ENCODE peak calls at places on chromosomes 4 and X, in six cellular contexts. One of them, this sample, is unnamed.

GRCh38 chr4:43763029-43763610 is 685.5 kb downstream of the KCTD8 start:
- DNase-seq in AG10803: no peak
- DNase-seq in GM23338: peak
- DNase-seq in AG09309: no peak
- DNase-seq in OCI-LY7: no peak
- DNase-seq in tibial artery: no peak
- DNase-seq in this sample: no peak

GRCh38 chr4:6681191-6681590 is 12.5 kb upstream of the S100P start:
- DNase-seq in AG10803: no peak
- DNase-seq in GM23338: no peak
- DNase-seq in AG09309: no peak
- DNase-seq in OCI-LY7: no peak
- DNase-seq in tibial artery: no peak
- DNase-seq in this sample: no peak

GRCh38 chr4:141853091-141853734 is 216.8 kb downstream of the IL15 start:
- DNase-seq in AG10803: peak
- DNase-seq in GM23338: no peak
- DNase-seq in AG09309: no peak
- DNase-seq in OCI-LY7: no peak
- DNase-seq in tibial artery: no peak
- DNase-seq in this sample: no peak

GRCh38 chr4:73446336-73446938 is 10.4 kb downstream of the AFP start:
- DNase-seq in AG10803: peak
- DNase-seq in GM23338: peak
- DNase-seq in AG09309: no peak
- DNase-seq in OCI-LY7: peak
- DNase-seq in tibial artery: no peak
- DNase-seq in this sample: peak

GRCh38 chrX:106159861-106160282 is 8.2 kb upstream of the PWWP3B start:
- DNase-seq in AG10803: no peak
- DNase-seq in GM23338: no peak
- DNase-seq in AG09309: no peak
- DNase-seq in OCI-LY7: no peak
- DNase-seq in tibial artery: no peak
- DNase-seq in this sample: no peak

GRCh38 chrX:11632732-11633131 is 33.0 kb downstream of the ARHGAP6 start:
- DNase-seq in AG10803: no peak
- DNase-seq in GM23338: no peak
- DNase-seq in AG09309: no peak
- DNase-seq in OCI-LY7: no peak
- DNase-seq in tibial artery: no peak
- DNase-seq in this sample: no peak

GRCh38 chr4:51942833-51943215 is 77.3 kb downstream of the LRRC66 start:
- DNase-seq in AG10803: no peak
- DNase-seq in GM23338: no peak
- DNase-seq in AG09309: no peak
- DNase-seq in OCI-LY7: no peak
- DNase-seq in tibial artery: no peak
- DNase-seq in this sample: no peak

GRCh38 chrX:9146657-9147056 is 112.7 kb upstream of the FAM9B start:
- DNase-seq in AG10803: no peak
- DNase-seq in GM23338: no peak
- DNase-seq in AG09309: no peak
- DNase-seq in OCI-LY7: no peak
- DNase-seq in tibial artery: no peak
- DNase-seq in this sample: no peak

GRCh38 chr4:163279713-163280112 is 52.7 kb downstream of the NPY1R start:
- DNase-seq in AG10803: no peak
- DNase-seq in GM23338: no peak
- DNase-seq in AG09309: no peak
- DNase-seq in OCI-LY7: no peak
- DNase-seq in tibial artery: no peak
- DNase-seq in this sample: no peak

GRCh38 chr4:57098945-57099344 is 11.2 kb downstream of the IGFBP7 start:
- DNase-seq in AG10803: peak
- DNase-seq in GM23338: no peak
- DNase-seq in AG09309: peak
- DNase-seq in OCI-LY7: no peak
- DNase-seq in tibial artery: no peak
- DNase-seq in this sample: peak

GRCh38 chr4:128225148-128225547 is 62.5 kb downstream of the PGRMC2 start:
- DNase-seq in AG10803: peak
- DNase-seq in GM23338: no peak
- DNase-seq in AG09309: no peak
- DNase-seq in OCI-LY7: no peak
- DNase-seq in tibial artery: no peak
- DNase-seq in this sample: peak

GRCh38 chrX:39819921-39820849 is 277.6 kb downstream of the BCOR start:
- DNase-seq in AG10803: no peak
- DNase-seq in GM23338: peak
- DNase-seq in AG09309: no peak
- DNase-seq in OCI-LY7: no peak
- DNase-seq in tibial artery: no peak
- DNase-seq in this sample: no peak

GRCh38 chrX:17082831-17083230 is 136.4 kb downstream of the REPS2 start:
- DNase-seq in AG10803: peak
- DNase-seq in GM23338: peak
- DNase-seq in AG09309: no peak
- DNase-seq in OCI-LY7: peak
- DNase-seq in tibial artery: no peak
- DNase-seq in this sample: no peak

GRCh38 chrX:57447856-57448255 is 144.0 kb upstream of the ZXDB start:
- DNase-seq in AG10803: no peak
- DNase-seq in GM23338: no peak
- DNase-seq in AG09309: no peak
- DNase-seq in OCI-LY7: no peak
- DNase-seq in tibial artery: no peak
- DNase-seq in this sample: no peak

GRCh38 chr4:112765317-112765989 is 128.5 kb downstream of the LARP7 start:
- DNase-seq in AG10803: no peak
- DNase-seq in GM23338: peak
- DNase-seq in AG09309: no peak
- DNase-seq in OCI-LY7: peak
- DNase-seq in tibial artery: no peak
- DNase-seq in this sample: peak

GRCh38 chr4:150462743-150463142 is 119.2 kb upstream of the MAB21L2 start:
- DNase-seq in AG10803: no peak
- DNase-seq in GM23338: no peak
- DNase-seq in AG09309: no peak
- DNase-seq in OCI-LY7: no peak
- DNase-seq in tibial artery: no peak
- DNase-seq in this sample: no peak

GRCh38 chrX:10939384-10939783 is 171.7 kb upstream of the HCCS start:
- DNase-seq in AG10803: no peak
- DNase-seq in GM23338: no peak
- DNase-seq in AG09309: no peak
- DNase-seq in OCI-LY7: no peak
- DNase-seq in tibial artery: no peak
- DNase-seq in this sample: peak

GRCh38 chr4:2402453-2402852 is 16.0 kb downstream of the ZFYVE28 start:
- DNase-seq in AG10803: no peak
- DNase-seq in GM23338: no peak
- DNase-seq in AG09309: no peak
- DNase-seq in OCI-LY7: no peak
- DNase-seq in tibial artery: no peak
- DNase-seq in this sample: no peak

GRCh38 chr4:10015140-10015753 is 6.0 kb downstream of the SLC2A9 start:
- DNase-seq in AG10803: peak
- DNase-seq in GM23338: peak
- DNase-seq in AG09309: no peak
- DNase-seq in OCI-LY7: peak
- DNase-seq in tibial artery: no peak
- DNase-seq in this sample: no peak

GRCh38 chr4:184766421-184766820 is 32.5 kb upstream of the CENPU start:
- DNase-seq in AG10803: no peak
- DNase-seq in GM23338: no peak
- DNase-seq in AG09309: no peak
- DNase-seq in OCI-LY7: no peak
- DNase-seq in tibial artery: no peak
- DNase-seq in this sample: no peak

GRCh38 chrX:154401918-154402621 is 3.9 kb downstream of the RPL10 start:
- DNase-seq in AG10803: no peak
- DNase-seq in GM23338: no peak
- DNase-seq in AG09309: no peak
- DNase-seq in OCI-LY7: peak
- DNase-seq in tibial artery: no peak
- DNase-seq in this sample: no peak

GRCh38 chr4:10326075-10326474 is 131.2 kb downstream of the ZNF518B start:
- DNase-seq in AG10803: no peak
- DNase-seq in GM23338: no peak
- DNase-seq in AG09309: no peak
- DNase-seq in OCI-LY7: no peak
- DNase-seq in tibial artery: no peak
- DNase-seq in this sample: no peak

GRCh38 chr4:128716325-128716724 is 93.2 kb upstream of the JADE1 start:
- DNase-seq in AG10803: peak
- DNase-seq in GM23338: no peak
- DNase-seq in AG09309: no peak
- DNase-seq in OCI-LY7: no peak
- DNase-seq in tibial artery: peak
- DNase-seq in this sample: no peak

GRCh38 chr4:155161357-155161756 is 47.1 kb upstream of the NPY2R start:
- DNase-seq in AG10803: no peak
- DNase-seq in GM23338: no peak
- DNase-seq in AG09309: no peak
- DNase-seq in OCI-LY7: no peak
- DNase-seq in tibial artery: no peak
- DNase-seq in this sample: no peak

GRCh38 chr4:164959896-164960295 is 17.6 kb downstream of the TRIM61 start:
- DNase-seq in AG10803: peak
- DNase-seq in GM23338: no peak
- DNase-seq in AG09309: no peak
- DNase-seq in OCI-LY7: no peak
- DNase-seq in tibial artery: no peak
- DNase-seq in this sample: no peak

DNA sequence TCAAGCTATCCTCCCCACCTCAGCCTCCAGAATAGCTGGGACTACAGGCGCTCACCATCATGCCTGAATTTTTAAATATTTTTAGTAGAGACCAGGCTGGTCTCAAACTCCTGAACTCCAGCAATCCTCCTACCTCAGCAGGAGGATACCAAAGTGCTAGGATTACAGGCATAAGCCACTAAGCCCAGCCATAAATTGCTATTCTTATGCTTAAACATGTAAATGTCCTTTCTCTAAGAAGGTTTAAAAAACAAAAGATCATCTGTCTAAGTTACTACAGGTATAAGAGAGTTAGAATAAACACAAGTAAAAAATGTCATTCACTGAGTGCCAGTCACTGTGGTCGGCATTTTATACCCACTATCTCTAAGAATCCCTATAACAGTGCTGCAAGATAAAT is 28.3 kb downstream of the PRMT9 start:
- DNase-seq in AG10803: no peak
- DNase-seq in GM23338: peak
- DNase-seq in AG09309: no peak
- DNase-seq in OCI-LY7: no peak
- DNase-seq in tibial artery: no peak
- DNase-seq in this sample: no peak
- TF ChIP-seq CTCF in AG10803: no peak
- TF ChIP-seq CTCF in GM23338: no peak
- TF ChIP-seq CTCF in AG09309: no peak
- TF ChIP-seq CTCF in OCI-LY7: no peak
- TF ChIP-seq CTCF in tibial artery: no peak
- TF ChIP-seq CTCF in this sample: no peak

GRCh38 chrX:107775734-107776511 is at the start of gene TSC22D3:
- DNase-seq in AG10803: peak
- DNase-seq in GM23338: peak
- DNase-seq in AG09309: peak
- DNase-seq in OCI-LY7: peak
- DNase-seq in tibial artery: peak
- DNase-seq in this sample: no peak

GRCh38 chrX:107773906-107774435 is 1.6 kb downstream of the TSC22D3 start:
- DNase-seq in AG10803: no peak
- DNase-seq in GM23338: no peak
- DNase-seq in AG09309: no peak
- DNase-seq in OCI-LY7: no peak
- DNase-seq in tibial artery: no peak
- DNase-seq in this sample: no peak

GRCh38 chrX:107773206-107773605 is 2.4 kb downstream of the TSC22D3 start:
- DNase-seq in AG10803: no peak
- DNase-seq in GM23338: peak
- DNase-seq in AG09309: no peak
- DNase-seq in OCI-LY7: no peak
- DNase-seq in tibial artery: no peak
- DNase-seq in this sample: no peak

GRCh38 chrX:107776649-107777535 is 641 bp upstream of the NCBP2L start:
- DNase-seq in AG10803: peak
- DNase-seq in GM23338: peak
- DNase-seq in AG09309: peak
- DNase-seq in OCI-LY7: peak
- DNase-seq in tibial artery: peak
- DNase-seq in this sample: peak

DNA sequence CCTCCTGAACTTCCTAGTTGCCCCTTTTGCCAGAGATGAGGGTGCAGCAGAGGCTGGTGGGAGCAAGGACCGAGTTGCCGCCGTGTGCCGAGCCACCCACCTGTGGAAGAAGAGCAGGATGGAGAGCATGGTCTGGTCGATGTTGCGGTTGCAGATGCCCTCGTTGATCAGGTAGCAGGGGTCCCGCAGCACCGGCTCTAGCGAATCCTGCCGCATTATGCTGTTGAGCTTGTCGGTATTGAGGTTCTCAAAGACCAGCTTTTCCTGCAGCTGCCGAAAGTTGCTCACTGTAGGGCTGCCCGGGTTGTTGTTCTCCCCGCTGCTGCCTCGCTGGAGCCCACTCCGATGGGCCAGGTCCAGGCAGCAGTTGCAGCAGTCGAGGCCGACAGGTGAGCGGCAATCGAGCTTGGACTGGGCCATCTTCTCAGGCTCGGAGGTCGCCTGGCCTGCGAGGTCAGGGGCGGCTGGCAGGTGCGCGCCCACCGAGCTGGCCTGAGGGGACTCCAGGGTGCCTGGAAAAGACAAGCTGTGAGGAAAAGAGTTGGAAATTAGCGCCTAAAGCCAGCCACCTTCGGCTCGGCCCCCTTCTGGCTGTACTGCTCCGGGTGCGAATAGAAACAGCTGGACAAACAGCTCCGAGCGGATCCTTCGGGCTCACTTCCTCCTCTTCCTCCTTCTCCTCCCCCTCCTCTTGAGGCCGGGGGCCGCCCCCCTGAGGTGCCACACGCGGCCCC is 420 bp downstream of the TSC22D3 start:
- DNase-seq in AG10803: no peak
- DNase-seq in GM23338: peak
- DNase-seq in AG09309: no peak
- DNase-seq in OCI-LY7: no peak
- DNase-seq in tibial artery: no peak
- DNase-seq in this sample: no peak
- TF ChIP-seq CTCF in AG10803: no peak
- TF ChIP-seq CTCF in GM23338: no peak
- TF ChIP-seq CTCF in AG09309: no peak
- TF ChIP-seq CTCF in OCI-LY7: no peak
- TF ChIP-seq CTCF in tibial artery: no peak
- TF ChIP-seq CTCF in this sample: no peak

GRCh38 chrX:135295238-135295943 is 13.9 kb upstream of the ETDC start:
- DNase-seq in AG10803: peak
- DNase-seq in GM23338: peak
- DNase-seq in AG09309: no peak
- DNase-seq in OCI-LY7: no peak
- DNase-seq in tibial artery: peak
- DNase-seq in this sample: peak
- TF ChIP-seq CTCF in AG10803: no peak
- TF ChIP-seq CTCF in GM23338: peak
- TF ChIP-seq CTCF in AG09309: no peak
- TF ChIP-seq CTCF in OCI-LY7: no peak
- TF ChIP-seq CTCF in tibial artery: no peak
- TF ChIP-seq CTCF in this sample: no peak

GRCh38 chr4:87505862-87506261 is 23.3 kb downstream of the SPARCL1 start:
- DNase-seq in AG10803: no peak
- DNase-seq in GM23338: peak
- DNase-seq in AG09309: no peak
- DNase-seq in OCI-LY7: no peak
- DNase-seq in tibial artery: no peak
- DNase-seq in this sample: no peak
- TF ChIP-seq CTCF in AG10803: no peak
- TF ChIP-seq CTCF in GM23338: peak
- TF ChIP-seq CTCF in AG09309: no peak
- TF ChIP-seq CTCF in OCI-LY7: peak
- TF ChIP-seq CTCF in tibial artery: no peak
- TF ChIP-seq CTCF in this sample: peak